ENCODE peak calls at places on chromosome 20, in five cellular contexts. J is heart right ventricle; U is CD4-positive, CD25-positive, alpha-beta regulatory T cell; B is effector memory CD8-positive, alpha-beta T cell; P is NCI-H1092. A is an unnamed sample.

GRCh38 chr20:11178946-11179654 is 505.3 kb upstream of the JAG1 start:
- DNase-seq in J (no peak), U (no peak), B (no peak), P (no peak), A (no peak)

GRCh38 chr20:21971436-21971835 is 266.0 kb downstream of the PAX1 start:
- DNase-seq in J (no peak), U (no peak), B (no peak), P (no peak), A (no peak)

GRCh38 chr20:57960803-57961575 is 251.2 kb upstream of the PMEPA1 start:
- DNase-seq in J (no peak), U (no peak), B (no peak), P (no peak), A (no peak)

GRCh38 chr20:44756011-44756688 is 10.5 kb downstream of the KCNK15 start:
- DNase-seq in J (no peak), U (no peak), B (no peak), P (no peak), A (no peak)

GRCh38 chr20:61044499-61044898 is 207.6 kb upstream of the CDH4 start:
- DNase-seq in J (no peak), U (no peak), B (no peak), P (no peak), A (no peak)

GRCh38 chr20:43994486-43995100 is 79.9 kb downstream of the TOX2 start:
- DNase-seq in J (peak), U (no peak), B (no peak), P (no peak), A (no peak)

GRCh38 chr20:61086031-61086430 is 166.0 kb upstream of the CDH4 start:
- DNase-seq in J (no peak), U (no peak), B (no peak), P (no peak), A (no peak)

GRCh38 chr20:9600562-9600961 is 86.2 kb downstream of the LAMP5 start:
- DNase-seq in J (no peak), U (no peak), B (no peak), P (no peak), A (no peak)

GRCh38 chr20:8721098-8721497 is 347.8 kb upstream of the PLCB4 start:
- DNase-seq in J (no peak), U (peak), B (peak), P (peak), A (no peak)

GRCh38 chr20:43375586-43375985 is 82.1 kb upstream of the SRSF6 start:
- DNase-seq in J (no peak), U (no peak), B (no peak), P (no peak), A (no peak)

GRCh38 chr20:1301031-1301529 is 27.9 kb downstream of the SDCBP2 start:
- DNase-seq in J (no peak), U (peak), B (no peak), P (no peak), A (no peak)

GRCh38 chr20:37223053-37223452 is 38.6 kb downstream of the GHRH start:
- DNase-seq in J (no peak), U (peak), B (no peak), P (no peak), A (peak)

GRCh38 chr20:44691424-44692423 is 23.4 kb upstream of the CCN5 start:
- DNase-seq in J (peak), U (no peak), B (no peak), P (no peak), A (no peak)

GRCh38 chr20:35883778-35884540 is 70.3 kb downstream of the SCAND1 start:
- DNase-seq in J (peak), U (peak), B (peak), P (peak), A (peak)

GRCh38 chr20:22836211-22836610 is 198.9 kb upstream of the SSTR4 start:
- DNase-seq in J (no peak), U (no peak), B (no peak), P (no peak), A (no peak)

GRCh38 chr20:59794555-59794954 is 138.9 kb downstream of the SYCP2 start:
- DNase-seq in J (no peak), U (no peak), B (no peak), P (no peak), A (no peak)

GRCh38 chr20:36569847-36570429 is 3.5 kb upstream of the TGIF2 start:
- DNase-seq in J (no peak), U (no peak), B (no peak), P (no peak), A (no peak)

GRCh38 chr20:17570347-17571152 is 675 bp downstream of the DSTN start:
- DNase-seq in J (peak), U (peak), B (no peak), P (peak), A (peak)

GRCh38 chr20:63433756-63434531 is 38.5 kb downstream of the KCNQ2 start:
- DNase-seq in J (no peak), U (peak), B (no peak), P (no peak), A (no peak)